ENCODE peak calls at places on chromosomes 2 and 18, in nine cellular contexts. One of them, this sample, is unnamed.

GRCh38 chr18:48795696-48796095 is 155.1 kb downstream of the SMAD7 start:
- DNase-seq in islet precursor cell: peak; percentile 14
- DNase-seq in D341Med: no peak
- DNase-seq in A172: no peak
- DNase-seq in HL-60: no peak
- DNase-seq in colonic mucosa: no peak
- DNase-seq in pons: no peak
- DNase-seq in substantia nigra: no peak
- DNase-seq in ovary: no peak
- DNase-seq in this sample: no peak

GRCh38 chr2:120605231-120605935 is 130.3 kb upstream of the GLI2 start:
- DNase-seq in colonic mucosa: no peak
- DNase-seq in D341Med: no peak
- DNase-seq in pons: no peak
- DNase-seq in HL-60: peak; percentile 84
- DNase-seq in islet precursor cell: no peak
- DNase-seq in ovary: no peak
- DNase-seq in substantia nigra: no peak
- DNase-seq in A172: no peak
- DNase-seq in this sample: no peak

GRCh38 chr2:105005170-105005569 is 32.7 kb upstream of the MRPS9 start:
- DNase-seq in A172: no peak
- DNase-seq in ovary: no peak
- DNase-seq in D341Med: no peak
- DNase-seq in substantia nigra: no peak
- DNase-seq in HL-60: no peak
- DNase-seq in pons: no peak
- DNase-seq in colonic mucosa: no peak
- DNase-seq in islet precursor cell: no peak
- DNase-seq in this sample: no peak

GRCh38 chr2:167018590-167018989 is 130.3 kb downstream of the XIRP2 start:
- DNase-seq in ovary: no peak
- DNase-seq in islet precursor cell: no peak
- DNase-seq in pons: no peak
- DNase-seq in HL-60: no peak
- DNase-seq in colonic mucosa: no peak
- DNase-seq in A172: no peak
- DNase-seq in substantia nigra: no peak
- DNase-seq in D341Med: no peak
- DNase-seq in this sample: no peak

GRCh38 chr2:213848631-213849030 is 562.2 kb upstream of the VWC2L start:
- DNase-seq in A172: no peak
- DNase-seq in colonic mucosa: no peak
- DNase-seq in substantia nigra: no peak
- DNase-seq in ovary: no peak
- DNase-seq in HL-60: no peak
- DNase-seq in D341Med: no peak
- DNase-seq in pons: no peak
- DNase-seq in islet precursor cell: no peak
- DNase-seq in this sample: no peak

GRCh38 chr2:220676695-220677094 is 895.4 kb downstream of the EPHA4 start:
- DNase-seq in islet precursor cell: no peak
- DNase-seq in HL-60: no peak
- DNase-seq in D341Med: no peak
- DNase-seq in colonic mucosa: no peak
- DNase-seq in substantia nigra: no peak
- DNase-seq in A172: no peak
- DNase-seq in ovary: no peak
- DNase-seq in pons: no peak
- DNase-seq in this sample: no peak

GRCh38 chr2:88765154-88765948 is 73.9 kb downstream of the RPIA start:
- DNase-seq in islet precursor cell: peak; percentile 63
- DNase-seq in A172: peak; percentile 23
- DNase-seq in pons: no peak
- DNase-seq in D341Med: peak; percentile 44
- DNase-seq in ovary: no peak
- DNase-seq in substantia nigra: no peak
- DNase-seq in colonic mucosa: peak; percentile 75
- DNase-seq in HL-60: peak; percentile 42
- DNase-seq in this sample: no peak

GRCh38 chr2:237113026-237113810 is 27.5 kb downstream of the COPS8 start:
- DNase-seq in ovary: no peak
- DNase-seq in substantia nigra: no peak
- DNase-seq in islet precursor cell: no peak
- DNase-seq in pons: no peak
- DNase-seq in D341Med: no peak
- DNase-seq in HL-60: no peak
- DNase-seq in A172: no peak
- DNase-seq in colonic mucosa: no peak
- DNase-seq in this sample: no peak

GRCh38 chr2:218236829-218237228 is 19.8 kb downstream of the ARPC2 start:
- DNase-seq in HL-60: no peak
- DNase-seq in D341Med: no peak
- DNase-seq in substantia nigra: no peak
- DNase-seq in colonic mucosa: no peak
- DNase-seq in A172: no peak
- DNase-seq in pons: no peak
- DNase-seq in ovary: no peak
- DNase-seq in islet precursor cell: no peak
- DNase-seq in this sample: no peak

GRCh38 chr18:28606686-28607085 is 429.8 kb upstream of the CDH2 start:
- DNase-seq in pons: no peak
- DNase-seq in HL-60: no peak
- DNase-seq in A172: no peak
- DNase-seq in colonic mucosa: no peak
- DNase-seq in islet precursor cell: no peak
- DNase-seq in D341Med: no peak
- DNase-seq in substantia nigra: no peak
- DNase-seq in ovary: no peak
- DNase-seq in this sample: no peak

GRCh38 chr2:223731503-223731902 is 105.9 kb downstream of the AP1S3 start:
- DNase-seq in colonic mucosa: no peak
- DNase-seq in A172: no peak
- DNase-seq in HL-60: no peak
- DNase-seq in substantia nigra: no peak
- DNase-seq in pons: no peak
- DNase-seq in ovary: no peak
- DNase-seq in islet precursor cell: no peak
- DNase-seq in D341Med: no peak
- DNase-seq in this sample: no peak

GRCh38 chr2:241730679-241731293 is 3.6 kb upstream of the D2HGDH start:
- DNase-seq in ovary: no peak
- DNase-seq in colonic mucosa: no peak
- DNase-seq in D341Med: no peak
- DNase-seq in pons: no peak
- DNase-seq in HL-60: peak; percentile 66
- DNase-seq in substantia nigra: no peak
- DNase-seq in islet precursor cell: no peak
- DNase-seq in A172: no peak
- DNase-seq in this sample: no peak

GRCh38 chr2:229714736-229715541 is 584 bp upstream of the DNER start:
- DNase-seq in HL-60: peak; percentile 42
- DNase-seq in D341Med: peak; percentile 45
- DNase-seq in colonic mucosa: peak; percentile 33
- DNase-seq in pons: peak; percentile 46
- DNase-seq in islet precursor cell: peak; percentile 91
- DNase-seq in A172: peak; percentile 69
- DNase-seq in substantia nigra: peak; percentile 53
- DNase-seq in ovary: peak; percentile 57
- DNase-seq in this sample: peak; percentile 34

GRCh38 chr18:32730620-32731021 is 42.2 kb downstream of the KLHL14 start:
- DNase-seq in pons: peak; percentile 12
- DNase-seq in D341Med: no peak
- DNase-seq in ovary: no peak
- DNase-seq in A172: peak; percentile 21
- DNase-seq in colonic mucosa: no peak
- DNase-seq in substantia nigra: no peak
- DNase-seq in islet precursor cell: no peak
- DNase-seq in HL-60: no peak
- DNase-seq in this sample: no peak

GRCh38 chr2:99279969-99280695 is 20.9 kb downstream of the LYG1 start:
- DNase-seq in pons: no peak
- DNase-seq in D341Med: no peak
- DNase-seq in A172: no peak
- DNase-seq in ovary: no peak
- DNase-seq in HL-60: no peak
- DNase-seq in colonic mucosa: no peak
- DNase-seq in islet precursor cell: no peak
- DNase-seq in substantia nigra: no peak
- DNase-seq in this sample: no peak

GRCh38 chr2:122960727-122961641 is 1064.1 kb upstream of the CNTNAP5 start:
- DNase-seq in A172: no peak
- DNase-seq in D341Med: no peak
- DNase-seq in ovary: no peak
- DNase-seq in pons: no peak
- DNase-seq in HL-60: no peak
- DNase-seq in substantia nigra: no peak
- DNase-seq in islet precursor cell: no peak
- DNase-seq in colonic mucosa: no peak
- DNase-seq in this sample: no peak

GRCh38 chr2:648476-649424 is 28.5 kb downstream of the TMEM18 start:
- DNase-seq in A172: no peak
- DNase-seq in HL-60: no peak
- DNase-seq in islet precursor cell: peak; percentile 49
- DNase-seq in substantia nigra: no peak
- DNase-seq in ovary: no peak
- DNase-seq in pons: no peak
- DNase-seq in D341Med: no peak
- DNase-seq in colonic mucosa: no peak
- DNase-seq in this sample: no peak

GRCh38 chr18:46010676-46011075 is 43.5 kb upstream of the EPG5 start:
- DNase-seq in substantia nigra: no peak
- DNase-seq in D341Med: no peak
- DNase-seq in pons: peak; percentile 14
- DNase-seq in islet precursor cell: no peak
- DNase-seq in ovary: no peak
- DNase-seq in HL-60: peak; percentile 39
- DNase-seq in A172: no peak
- DNase-seq in colonic mucosa: no peak
- DNase-seq in this sample: no peak

GRCh38 chr2:135164431-135164830 is 112.3 kb downstream of the RAB3GAP1 start:
- DNase-seq in pons: no peak
- DNase-seq in substantia nigra: no peak
- DNase-seq in ovary: no peak
- DNase-seq in D341Med: no peak
- DNase-seq in islet precursor cell: peak; percentile 85
- DNase-seq in HL-60: no peak
- DNase-seq in colonic mucosa: no peak
- DNase-seq in A172: peak; percentile 79
- DNase-seq in this sample: no peak

GRCh38 chr2:99275882-99276281 is 20.4 kb upstream of the LYG2 start:
- DNase-seq in substantia nigra: no peak
- DNase-seq in colonic mucosa: no peak
- DNase-seq in A172: no peak
- DNase-seq in islet precursor cell: no peak
- DNase-seq in pons: no peak
- DNase-seq in ovary: no peak
- DNase-seq in HL-60: no peak
- DNase-seq in D341Med: no peak
- DNase-seq in this sample: no peak

GRCh38 chr2:50346104-50346503 is 685.8 kb downstream of the NRXN1 start:
- DNase-seq in substantia nigra: no peak
- DNase-seq in islet precursor cell: peak; percentile 84
- DNase-seq in pons: no peak
- DNase-seq in HL-60: no peak
- DNase-seq in A172: no peak
- DNase-seq in ovary: no peak
- DNase-seq in colonic mucosa: no peak
- DNase-seq in D341Med: no peak
- DNase-seq in this sample: no peak

GRCh38 chr2:156192468-156192867 is 140.1 kb downstream of the NR4A2 start:
- DNase-seq in HL-60: no peak
- DNase-seq in islet precursor cell: no peak
- DNase-seq in ovary: no peak
- DNase-seq in A172: peak; percentile 14
- DNase-seq in pons: no peak
- DNase-seq in substantia nigra: no peak
- DNase-seq in colonic mucosa: no peak
- DNase-seq in D341Med: no peak
- DNase-seq in this sample: no peak

GRCh38 chr2:38581193-38582147 is 21.3 kb downstream of the HNRNPLL start:
- DNase-seq in pons: peak; percentile 93
- DNase-seq in colonic mucosa: peak; percentile 43
- DNase-seq in substantia nigra: no peak
- DNase-seq in A172: peak; percentile 69
- DNase-seq in HL-60: peak; percentile 62
- DNase-seq in ovary: peak; percentile 70
- DNase-seq in islet precursor cell: no peak
- DNase-seq in D341Med: peak; percentile 60
- DNase-seq in this sample: peak; percentile 33

GRCh38 chr2:181404472-181404871 is 52.7 kb upstream of the ITGA4 start:
- DNase-seq in islet precursor cell: no peak
- DNase-seq in substantia nigra: no peak
- DNase-seq in D341Med: no peak
- DNase-seq in A172: no peak
- DNase-seq in pons: no peak
- DNase-seq in ovary: no peak
- DNase-seq in HL-60: no peak
- DNase-seq in colonic mucosa: no peak
- DNase-seq in this sample: no peak

GRCh38 chr18:12750076-12750707 is 47.4 kb downstream of the PSMG2 start:
- DNase-seq in colonic mucosa: no peak
- DNase-seq in substantia nigra: no peak
- DNase-seq in A172: peak; percentile 86
- DNase-seq in pons: no peak
- DNase-seq in HL-60: peak; percentile 45
- DNase-seq in islet precursor cell: no peak
- DNase-seq in ovary: no peak
- DNase-seq in D341Med: no peak
- DNase-seq in this sample: no peak

GRCh38 chr2:104853401-104853925 is 452 bp upstream of the POU3F3 start:
- DNase-seq in HL-60: no peak
- DNase-seq in substantia nigra: no peak
- DNase-seq in islet precursor cell: no peak
- DNase-seq in colonic mucosa: no peak
- DNase-seq in ovary: no peak
- DNase-seq in D341Med: no peak
- DNase-seq in A172: no peak
- DNase-seq in pons: no peak
- DNase-seq in this sample: no peak

GRCh38 chr2:170271340-170271739 is 93.4 kb downstream of the MYO3B start:
- DNase-seq in HL-60: no peak
- DNase-seq in A172: no peak
- DNase-seq in substantia nigra: no peak
- DNase-seq in islet precursor cell: no peak
- DNase-seq in colonic mucosa: no peak
- DNase-seq in ovary: no peak
- DNase-seq in D341Med: no peak
- DNase-seq in pons: no peak
- DNase-seq in this sample: no peak

GRCh38 chr2:158953454-158953853 is 15.0 kb upstream of the TANC1 start:
- DNase-seq in colonic mucosa: no peak
- DNase-seq in ovary: peak; percentile 35
- DNase-seq in D341Med: no peak
- DNase-seq in pons: no peak
- DNase-seq in substantia nigra: no peak
- DNase-seq in islet precursor cell: no peak
- DNase-seq in HL-60: no peak
- DNase-seq in A172: no peak
- DNase-seq in this sample: no peak

GRCh38 chr2:96240341-96241038 is 25.3 kb downstream of the TMEM127 start:
- DNase-seq in islet precursor cell: no peak
- DNase-seq in D341Med: no peak
- DNase-seq in colonic mucosa: no peak
- DNase-seq in A172: no peak
- DNase-seq in HL-60: no peak
- DNase-seq in pons: no peak
- DNase-seq in substantia nigra: no peak
- DNase-seq in ovary: no peak
- DNase-seq in this sample: no peak

GRCh38 chr2:191907545-191907944 is 60.7 kb upstream of the CAVIN2 start:
- DNase-seq in islet precursor cell: no peak
- DNase-seq in colonic mucosa: no peak
- DNase-seq in ovary: no peak
- DNase-seq in HL-60: no peak
- DNase-seq in substantia nigra: no peak
- DNase-seq in pons: no peak
- DNase-seq in A172: no peak
- DNase-seq in D341Med: no peak
- DNase-seq in this sample: no peak